ENCODE peak calls at places on chromosomes 13 and 19, in seven cellular contexts. C is PC-3, U is AG04450, Q is testis, B is IMR-90, R is left ventricle myocardium inferior, O is heart right ventricle. X is an unnamed sample.

GRCh38 chr19:9309974-9310446 is 372 bp upstream of the ZNF699 start:
- DNase-seq in Q (peak; percentile 97), B (peak; percentile 84), O (peak; percentile 95), R (peak; percentile 92), U (no peak), C (peak; percentile 97), X (no peak)

GRCh38 chr13:104006625-104007061 is 940.4 kb upstream of the SLC10A2 start:
- DNase-seq in U (no peak), O (no peak), C (peak; percentile 21), R (no peak), Q (no peak), B (peak; percentile 50), X (no peak)

GRCh38 chr13:28557725-28558124 is 62.8 kb upstream of the FLT1 start:
- DNase-seq in O (no peak), U (peak; percentile 6), R (no peak), Q (no peak), B (no peak), C (no peak), X (no peak)

GRCh38 chr19:6587093-6587820 is 3.7 kb downstream of the CD70 start:
- DNase-seq in B (no peak), O (no peak), R (no peak), Q (no peak), U (no peak), C (no peak), X (no peak)

GRCh38 chr13:33676700-33677048 is 141.3 kb upstream of the RFC3 start:
- DNase-seq in U (peak; percentile 1), O (peak; percentile 64), C (peak; percentile 65), Q (peak; percentile 67), B (peak; percentile 21), R (peak; percentile 31), X (no peak)

GRCh38 chr19:12790628-12791344 is 500 bp upstream of the JUNB start:
- DNase-seq in R (no peak), C (peak; percentile 26), Q (no peak), O (no peak), U (no peak), B (no peak), X (peak; percentile 32)

GRCh38 chr19:10091892-10092641 is 6.0 kb downstream of the SHFL start:
- DNase-seq in O (no peak), B (no peak), C (no peak), Q (no peak), R (no peak), U (no peak), X (no peak)

GRCh38 chr13:40476175-40476958 is 190.1 kb downstream of the FOXO1 start:
- DNase-seq in O (no peak), Q (no peak), U (no peak), C (peak; percentile 18), B (no peak), R (no peak), X (no peak)

GRCh38 chr19:19642506-19643157 is 825 bp downstream of the GMIP start:
- DNase-seq in O (no peak), B (no peak), Q (no peak), C (peak; percentile 11), U (no peak), R (no peak), X (peak; percentile 59)

GRCh38 chr19:51564791-51565190 is 6.3 kb upstream of the ZNF175 start:
- DNase-seq in U (no peak), O (no peak), Q (no peak), R (no peak), C (no peak), B (no peak), X (no peak)

DNA sequence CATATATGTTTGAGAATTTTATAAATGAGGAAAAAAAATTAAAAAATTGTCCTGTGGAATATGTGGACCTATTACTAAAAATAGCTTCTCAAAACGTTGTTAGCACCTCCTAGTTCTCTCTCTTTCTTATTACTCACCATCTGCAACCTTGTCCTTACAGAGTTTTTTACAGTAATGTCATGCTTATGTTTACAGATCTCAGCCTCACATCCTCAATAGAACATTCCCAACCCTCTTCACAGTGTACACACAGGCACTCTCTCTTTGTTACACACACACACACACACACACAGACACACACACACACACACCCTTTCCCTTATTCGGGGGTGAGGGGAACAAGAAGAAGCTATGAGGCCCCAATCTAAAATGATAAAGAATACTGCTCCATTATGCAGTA is 197.7 kb downstream of the SLITRK6 start:
- DNase-seq in B (peak; percentile 77), U (no peak), Q (no peak), C (no peak), R (no peak), O (no peak), X (no peak)
- H3K27ac ChIP-seq in B (no peak overlapping the region), U (no peak overlapping the region), Q (no peak overlapping the region), C (no peak overlapping the region), R (no peak overlapping the region), O (no peak overlapping the region), X (no peak overlapping the region)

GRCh38 chr13:99431927-99432636 is 69.2 kb upstream of the TM9SF2 start:
- DNase-seq in R (no peak), Q (no peak), U (no peak), B (no peak), O (no peak), C (no peak), X (no peak)
- H3K27ac ChIP-seq in R (peak overlapping the region; percentile 36), Q (peak overlapping the region; percentile 23), U (no peak overlapping the region), B (no peak overlapping the region), O (peak overlapping the region; percentile 55), C (peak overlapping the region; percentile 79), X (peak overlapping the region; percentile 83)

DNA sequence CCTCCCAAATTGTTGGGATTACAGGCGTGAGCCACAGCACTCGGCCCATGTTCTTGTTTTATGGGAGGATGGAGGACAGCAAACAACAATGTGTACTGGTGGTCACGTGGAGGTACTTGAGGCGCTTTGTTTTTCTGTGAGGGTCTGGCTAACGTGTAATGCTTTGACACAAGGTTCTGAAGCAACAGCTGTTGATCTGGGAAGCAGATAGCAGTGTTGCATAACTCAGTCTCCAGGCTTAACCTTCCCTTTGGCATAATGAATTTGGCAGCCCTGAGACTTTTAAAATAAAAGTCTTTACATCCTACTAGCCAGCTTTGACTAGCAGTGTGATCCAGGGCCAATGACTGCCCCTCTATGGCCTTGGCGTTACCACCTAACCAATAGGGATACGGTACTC is 6.9 kb upstream of the ZNF580 start:
- DNase-seq in Q (no peak), U (no peak), O (no peak), R (no peak), B (no peak), C (no peak), X (no peak)
- H3K27ac ChIP-seq in Q (no peak overlapping the region), U (no peak overlapping the region), O (no peak overlapping the region), R (peak overlapping the region; percentile 98), B (no peak overlapping the region), C (no peak overlapping the region), X (peak overlapping the region; percentile 99)

GRCh38 chr19:38132781-38133180 is 91.2 kb downstream of the DPF1 start:
- DNase-seq in U (no peak), R (no peak), O (no peak), C (no peak), Q (no peak), B (no peak), X (no peak)
- H3K27ac ChIP-seq in U (no peak overlapping the region), R (no peak overlapping the region), O (no peak overlapping the region), C (no peak overlapping the region), Q (no peak overlapping the region), B (no peak overlapping the region), X (no peak overlapping the region)

GRCh38 chr13:88602786-88603777 is 931.9 kb downstream of the SLITRK5 start:
- DNase-seq in R (no peak), U (no peak), C (peak; percentile 18), B (no peak), O (no peak), Q (no peak), X (no peak)

DNA sequence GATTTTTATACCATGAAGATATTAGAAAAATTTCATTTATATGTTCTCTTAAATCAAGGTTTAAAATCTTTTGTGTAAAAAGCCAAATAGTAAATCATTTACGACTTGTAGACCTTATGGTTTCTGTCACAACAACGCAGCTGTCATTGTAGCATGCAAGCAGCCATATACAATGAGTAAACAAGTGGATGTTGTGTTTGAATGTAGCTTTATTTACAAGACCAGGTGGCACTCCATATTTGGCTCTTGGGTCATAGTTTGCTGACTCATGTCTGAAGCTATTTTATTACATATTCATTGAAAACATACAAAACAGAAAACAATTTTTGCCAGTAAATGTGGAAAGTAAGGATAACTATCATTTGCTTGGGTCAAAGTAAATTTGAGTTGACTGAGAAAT is 930.8 kb downstream of the SLITRK5 start:
- DNase-seq in Q (no peak), O (no peak), R (no peak), B (no peak), U (no peak), C (peak; percentile 30), X (no peak)
- H3K27ac ChIP-seq in Q (no peak overlapping the region), O (no peak overlapping the region), R (no peak overlapping the region), B (no peak overlapping the region), U (no peak overlapping the region), C (no peak overlapping the region), X (no peak overlapping the region)

DNA sequence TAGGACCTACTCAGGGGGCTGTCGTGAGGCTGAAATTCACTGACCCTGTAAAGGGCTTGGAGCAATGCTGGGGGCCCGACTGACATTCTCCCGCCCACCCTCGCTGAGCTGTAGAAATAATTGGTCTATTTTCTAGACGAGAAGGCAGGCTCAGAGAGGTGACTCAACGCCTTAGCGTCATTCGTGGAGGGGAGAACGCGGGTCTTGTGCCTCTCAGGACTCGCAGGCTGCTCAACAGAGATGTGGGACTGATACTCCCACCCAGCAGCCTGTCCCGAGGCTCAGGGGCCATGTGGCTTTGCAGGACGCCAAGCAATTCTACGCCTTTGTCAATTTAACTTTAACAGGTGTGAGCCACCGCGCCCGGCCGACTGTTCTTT is 23.6 kb upstream of the ASPDH start:
- DNase-seq in B (no peak), U (no peak), R (no peak), C (no peak), Q (no peak), O (no peak), X (no peak)
- H3K27ac ChIP-seq in B (no peak overlapping the region), U (no peak overlapping the region), R (no peak overlapping the region), C (no peak overlapping the region), Q (no peak overlapping the region), O (no peak overlapping the region), X (no peak overlapping the region)

X was measured in naive thymus-derived CD4-positive, alpha-beta T cell.